ENCODE peak calls at places on chromosomes 5 and 9, in six cellular contexts. P is breast epithelium, L is K562, O is right lobe of liver, R is A549, I is heart left ventricle. B is an unnamed sample.

GRCh38 chr9:33466565-33467495 is 6.9 kb downstream of the NOL6 start:
- DNase-seq in L (peak), R (peak), O (peak), I (peak), P (no peak), B (peak)

GRCh38 chr5:145243016-145243415 is 592.1 kb downstream of the PRELID2 start:
- DNase-seq in O (no peak), L (no peak), P (no peak), I (no peak), R (no peak), B (no peak)

GRCh38 chr9:111036946-111037743 is 1.1 kb downstream of the LPAR1 start:
- DNase-seq in I (no peak), R (peak), O (no peak), L (no peak), P (no peak), B (no peak)

GRCh38 chr5:172364773-172365172 is 81.2 kb upstream of the UBTD2 start:
- DNase-seq in L (no peak), O (no peak), P (no peak), I (no peak), R (no peak), B (no peak)

GRCh38 chr9:93684806-93685553 is 108.6 kb downstream of the PHF2 start:
- DNase-seq in R (no peak), P (no peak), I (no peak), O (no peak), L (peak), B (no peak)

GRCh38 chr5:24365406-24365805 is 279.4 kb downstream of the CDH10 start:
- DNase-seq in L (no peak), P (no peak), I (no peak), O (no peak), R (no peak), B (no peak)

GRCh38 chr9:115494958-115495690 is 377.2 kb upstream of the TNC start:
- DNase-seq in O (no peak), P (no peak), L (no peak), I (no peak), R (peak), B (no peak)

GRCh38 chr5:73764586-73764985 is 138.6 kb downstream of the ARHGEF28 start:
- DNase-seq in R (peak), I (no peak), P (no peak), L (no peak), O (no peak), B (no peak)

GRCh38 chr5:96638566-96638965 is 23.6 kb upstream of the CAST start:
- DNase-seq in I (no peak), R (no peak), O (no peak), L (no peak), P (no peak), B (no peak)

GRCh38 chr5:10452768-10453331 is 11.2 kb downstream of the ROPN1L start:
- DNase-seq in L (peak), I (no peak), O (no peak), P (no peak), R (peak), B (peak)

GRCh38 chr9:13088734-13089427 is 190.6 kb downstream of the MPDZ start:
- DNase-seq in I (no peak), R (peak), P (no peak), O (peak), L (peak), B (peak)

GRCh38 chr5:169997736-169998284 is 17.5 kb upstream of the INSYN2B start:
- DNase-seq in O (no peak), I (no peak), R (no peak), P (no peak), L (no peak), B (no peak)

GRCh38 chr9:108282872-108283271 is 572.9 kb downstream of the ACTL7B start:
- DNase-seq in R (no peak), I (no peak), O (no peak), L (peak), P (no peak), B (no peak)

GRCh38 chr9:21836437-21837161 is 34.2 kb downstream of the MTAP start:
- DNase-seq in O (no peak), L (no peak), R (no peak), P (no peak), I (no peak), B (no peak)

GRCh38 chr9:123081824-123082223 is 48.4 kb downstream of the GPR21 start:
- DNase-seq in O (no peak), L (peak), I (no peak), P (no peak), R (peak), B (peak)

GRCh38 chr9:86801246-86801645 is 146.1 kb downstream of the GAS1 start:
- DNase-seq in P (no peak), I (no peak), O (no peak), L (no peak), R (no peak), B (no peak)

GRCh38 chr9:89375181-89375760 is 57.0 kb downstream of the SECISBP2 start:
- DNase-seq in R (no peak), O (no peak), I (no peak), L (peak), P (no peak), B (no peak)

GRCh38 chr5:63727583-63727982 is 234.7 kb downstream of the HTR1A start:
- DNase-seq in O (no peak), R (no peak), I (no peak), P (no peak), L (no peak), B (no peak)

GRCh38 chr5:123124495-123125171 is 35.6 kb downstream of the PRDM6 start:
- DNase-seq in I (no peak), L (no peak), P (no peak), O (no peak), R (no peak), B (no peak)

GRCh38 chr9:90002299-90003045 is 397.7 kb downstream of the GADD45G start:
- DNase-seq in R (no peak), P (no peak), O (no peak), L (no peak), I (no peak), B (no peak)

GRCh38 chr5:181217111-181217804 is 5.8 kb upstream of the TRIM41 start:
- DNase-seq in L (peak), I (no peak), O (peak), R (peak), P (no peak), B (peak)

GRCh38 chr5:73280821-73281746 is 108.1 kb downstream of the TMEM174 start:
- DNase-seq in R (peak), L (no peak), P (peak), I (peak), O (no peak), B (no peak)

GRCh38 chr5:109844695-109845094 is 155.0 kb downstream of the MAN2A1 start:
- DNase-seq in O (no peak), R (no peak), P (no peak), I (no peak), L (no peak), B (no peak)

GRCh38 chr9:76297721-76298239 is 96.4 kb downstream of the RFK start:
- DNase-seq in O (peak), P (peak), R (no peak), L (no peak), I (peak), B (no peak)

GRCh38 chr9:125507247-125507646 is 199.8 kb downstream of the MAPKAP1 start:
- DNase-seq in O (no peak), L (no peak), R (no peak), I (no peak), P (no peak), B (no peak)

GRCh38 chr9:128244443-128245226 is 31.2 kb downstream of the GOLGA2 start:
- DNase-seq in P (peak), L (peak), I (peak), R (no peak), O (no peak), B (no peak)

GRCh38 chr9:33139421-33140228 is 27.5 kb downstream of the B4GALT1 start:
- DNase-seq in L (peak), R (no peak), P (peak), O (peak), I (peak), B (no peak)

GRCh38 chr5:102222772-102223171 is 73.3 kb downstream of the SLCO4C1 start:
- DNase-seq in P (no peak), I (no peak), L (no peak), R (peak), O (no peak), B (no peak)

GRCh38 chr9:105879181-105879580 is 184.8 kb downstream of the TMEM38B start:
- DNase-seq in I (no peak), P (no peak), L (peak), R (no peak), O (no peak), B (no peak)

GRCh38 chr9:127423591-127423933 is 620 bp upstream of the ZNF79 start:
- DNase-seq in P (no peak), O (no peak), I (no peak), R (no peak), L (no peak), B (no peak)

GRCh38 chr9:37984672-37985611 is 81.0 kb upstream of the SLC25A51 start:
- DNase-seq in L (peak), I (peak), P (no peak), O (peak), R (no peak), B (no peak)
- TF ChIP-seq CTCF in L (peak), I (no peak), P (no peak), O (no peak), R (no peak), B (no peak)

GRCh38 chr9:130465383-130466096 is 20.8 kb downstream of the ASS1 start:
- DNase-seq in R (no peak), O (peak), L (no peak), I (no peak), P (no peak), B (no peak)
- TF ChIP-seq CTCF in R (no peak), O (no peak), L (peak), I (no peak), P (no peak), B (no peak)

DNA sequence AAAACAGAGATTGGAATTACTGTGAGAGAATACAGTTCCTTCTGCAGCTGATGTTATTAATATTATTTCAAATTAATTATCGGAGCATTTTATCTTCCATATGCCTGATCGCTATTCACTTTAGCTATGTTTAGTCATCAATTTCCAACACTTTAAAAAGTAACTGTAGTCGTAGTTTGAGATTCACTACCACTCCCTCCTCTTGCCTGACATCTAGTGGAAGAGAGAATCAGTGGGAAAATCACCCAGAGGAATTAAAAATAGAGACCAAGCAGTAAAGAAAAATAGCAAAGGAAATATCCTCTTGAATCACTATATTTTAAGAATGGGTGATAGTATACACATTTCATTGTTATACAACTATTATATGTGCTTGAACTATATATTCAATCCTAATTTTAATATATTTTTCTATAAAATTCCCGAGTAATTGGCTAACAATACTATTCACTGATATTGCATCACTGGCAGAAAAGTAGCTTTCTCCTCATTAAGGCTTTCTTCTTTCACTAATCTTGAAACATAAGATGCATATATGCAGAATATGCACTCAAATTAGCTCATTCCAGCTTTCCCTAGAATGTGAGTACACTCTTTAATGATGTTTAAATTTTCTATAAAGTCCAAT is 708.7 kb downstream of the CDH9 start:
- DNase-seq in O (no peak), L (no peak), P (no peak), R (peak), I (no peak), B (no peak)
- TF ChIP-seq CTCF in O (peak), L (no peak), P (no peak), R (peak), I (peak), B (peak)

GRCh38 chr9:74643303-74643933 is 146.3 kb downstream of the RORB start:
- DNase-seq in R (no peak), L (no peak), I (no peak), O (no peak), P (no peak), B (no peak)

GRCh38 chr9:74642376-74642775 is 145.2 kb downstream of the RORB start:
- DNase-seq in P (no peak), R (no peak), O (no peak), I (no peak), L (no peak), B (no peak)

GRCh38 chr9:74644015-74644414 is 146.9 kb downstream of the RORB start:
- DNase-seq in R (no peak), P (no peak), I (no peak), L (no peak), O (no peak), B (no peak)

DNA sequence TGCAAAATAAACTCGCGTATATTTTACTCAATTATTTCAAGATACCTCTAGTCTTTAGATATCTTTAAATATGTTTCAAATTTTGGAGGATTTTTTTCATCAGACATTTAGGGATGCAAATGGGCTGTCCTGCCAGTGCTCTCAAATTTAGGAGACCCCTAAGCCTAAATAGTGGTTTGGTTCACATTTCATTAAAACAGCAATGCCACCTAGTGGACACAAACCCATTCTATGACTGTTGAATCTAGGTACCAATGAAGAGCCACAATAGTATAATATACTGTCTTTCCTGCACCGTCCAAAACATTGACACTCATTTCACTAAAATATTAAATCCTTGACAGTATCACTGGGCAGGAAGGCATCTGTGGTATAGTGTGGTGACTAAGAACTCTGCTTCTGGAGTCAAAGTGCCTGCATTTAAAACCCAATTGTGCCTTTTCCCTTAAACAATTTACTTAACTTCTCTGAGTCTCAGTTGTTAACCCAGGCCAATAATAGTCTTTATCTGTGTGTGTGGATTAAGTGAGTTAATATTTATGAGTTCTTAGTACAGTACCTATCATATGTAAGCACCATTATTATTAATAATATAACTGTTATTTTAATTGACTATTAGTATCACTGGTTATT is 148.0 kb downstream of the RORB start:
- DNase-seq in L (peak), P (no peak), I (no peak), R (peak), O (no peak), B (peak)
- TF ChIP-seq CTCF in L (peak), P (no peak), I (peak), R (peak), O (peak), B (peak)

GRCh38 chr5:9282211-9282610 is 263.7 kb downstream of the SEMA5A start:
- DNase-seq in I (no peak), L (no peak), P (no peak), R (no peak), O (no peak), B (no peak)

GRCh38 chr5:9284272-9284671 is 261.6 kb downstream of the SEMA5A start:
- DNase-seq in R (no peak), P (no peak), I (no peak), L (no peak), O (no peak), B (no peak)

GRCh38 chr5:9283021-9283420 is 262.9 kb downstream of the SEMA5A start:
- DNase-seq in L (no peak), R (no peak), O (no peak), P (no peak), I (no peak), B (no peak)

GRCh38 chr5:9284781-9285307 is 261.0 kb downstream of the SEMA5A start:
- DNase-seq in L (no peak), R (no peak), P (no peak), O (no peak), I (peak), B (no peak)

GRCh38 chr5:9283473-9283872 is 262.4 kb downstream of the SEMA5A start:
- DNase-seq in I (no peak), L (no peak), O (no peak), R (no peak), P (no peak), B (no peak)
- TF ChIP-seq CTCF in I (no peak), L (no peak), O (no peak), R (no peak), P (no peak), B (no peak)

GRCh38 chr5:43117092-43117491 is 3.6 kb upstream of the ZNF131 start:
- DNase-seq in I (no peak), R (no peak), O (no peak), P (no peak), L (no peak), B (no peak)

GRCh38 chr5:43123887-43124286 is 3.2 kb downstream of the ZNF131 start:
- DNase-seq in P (no peak), O (no peak), L (no peak), R (no peak), I (no peak), B (no peak)

GRCh38 chr5:43115968-43116367 is 4.7 kb upstream of the ZNF131 start:
- DNase-seq in L (no peak), P (no peak), R (no peak), O (no peak), I (no peak), B (no peak)

GRCh38 chr5:43121565-43122484 is 1.1 kb downstream of the ZNF131 start:
- DNase-seq in I (no peak), P (peak), R (peak), L (peak), O (peak), B (no peak)

GRCh38 chr5:43120720-43121564 is at the start of gene ZNF131:
- DNase-seq in L (peak), O (peak), I (peak), P (peak), R (peak), B (peak)
- TF ChIP-seq CTCF in L (no peak), O (no peak), I (no peak), P (no peak), R (no peak), B (no peak)

GRCh38 chr5:100697970-100698369 is 162.8 kb downstream of the FAM174A start:
- DNase-seq in L (no peak), O (no peak), R (no peak), I (no peak), P (no peak), B (no peak)
- TF ChIP-seq CTCF in L (no peak), O (no peak), R (peak), I (no peak), P (no peak), B (peak)

DNA sequence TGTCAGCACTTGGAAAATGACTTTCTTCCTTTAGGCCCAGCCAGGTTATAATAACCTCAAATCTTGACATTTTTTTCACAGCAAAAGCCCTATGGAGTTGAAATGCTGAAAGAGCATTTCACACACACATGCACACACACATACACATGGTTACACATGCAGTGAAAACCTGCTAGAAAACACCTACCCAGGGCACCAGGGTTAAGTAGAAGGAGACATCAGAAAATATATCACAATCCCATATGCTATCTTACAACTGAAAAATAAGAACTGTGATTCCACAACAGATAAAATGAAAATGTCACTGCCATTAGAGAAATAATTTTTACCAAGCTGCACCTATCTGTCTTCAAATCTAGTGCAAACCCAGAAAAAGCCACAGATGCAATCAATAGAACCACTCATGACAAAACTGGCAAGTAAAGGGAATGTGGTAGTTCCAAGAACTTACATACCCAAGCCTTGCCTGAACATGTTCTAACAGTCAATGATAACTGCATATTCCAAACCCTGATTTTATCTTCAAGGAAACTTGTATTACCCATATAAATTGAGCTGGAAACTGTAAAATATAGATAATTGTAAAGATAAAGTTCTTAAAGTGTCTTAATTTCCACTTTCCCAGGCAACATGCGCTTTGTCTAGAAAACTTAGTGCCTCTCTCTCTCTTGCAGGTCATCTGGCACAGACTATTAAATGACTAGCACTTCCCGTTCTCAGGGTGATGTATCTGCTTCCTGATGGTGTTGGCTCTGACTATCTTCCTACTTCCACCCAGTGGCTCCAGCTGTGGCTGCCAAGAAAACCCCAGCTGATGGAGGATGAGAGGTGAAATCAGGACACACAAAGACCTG is 250.2 kb upstream of the PTGER4 start:
- DNase-seq in I (peak), P (no peak), L (no peak), R (no peak), O (no peak), B (no peak)
- TF ChIP-seq CTCF in I (no peak), P (no peak), L (no peak), R (no peak), O (no peak), B (no peak)

B was measured in endothelial cell.